ENCODE peak calls at places on chromosome 4, in six cellular contexts. D is lower lobe of right lung; H is ascending aorta; Z is pancreas; G is aorta; Q is CD8-positive, alpha-beta memory T cell. O is an unnamed sample. For H3K27me3, the result is how much of the 10 kb centered on the place peaks cover.

GRCh38 chr4:10299601-10300000 is 157.6 kb downstream of the ZNF518B start:
- DNase-seq in G (no peak), Z (no peak), D (no peak), Q (no peak), H (no peak), O (no peak)

GRCh38 chr4:138243369-138243768 is 1.2 kb upstream of the SLC7A11 start:
- DNase-seq in H (no peak), G (no peak), Q (no peak), Z (no peak), D (no peak), O (no peak)

GRCh38 chr4:90198086-90198847 is 71.1 kb downstream of the CCSER1 start:
- DNase-seq in G (no peak), H (no peak), D (no peak), Z (no peak), Q (no peak), O (no peak)

GRCh38 chr4:14524236-14524635 is 478.0 kb upstream of the CPEB2 start:
- DNase-seq in G (no peak), Z (no peak), H (no peak), Q (no peak), D (no peak), O (no peak)

GRCh38 chr4:142091085-142091513 is 454.7 kb downstream of the IL15 start:
- DNase-seq in H (peak), Q (no peak), G (no peak), Z (no peak), D (no peak), O (no peak)

GRCh38 chr4:7824218-7824617 is 115.4 kb downstream of the AFAP1 start:
- DNase-seq in Z (no peak), H (no peak), Q (no peak), D (no peak), G (no peak), O (no peak)

GRCh38 chr4:51995647-51996046 is 24.5 kb downstream of the LRRC66 start:
- DNase-seq in G (no peak), Q (no peak), Z (no peak), H (no peak), D (no peak), O (no peak)

GRCh38 chr4:162274354-162274753 is 110.6 kb upstream of the FSTL5 start:
- DNase-seq in H (peak), Z (no peak), Q (no peak), D (no peak), G (no peak), O (no peak)

GRCh38 chr4:2858451-2859217 is 15.0 kb downstream of the ADD1 start:
- DNase-seq in H (no peak), G (no peak), Q (no peak), D (no peak), Z (no peak), O (peak)

GRCh38 chr4:144709159-144709558 is 63.2 kb downstream of the HHIP start:
- DNase-seq in H (no peak), G (no peak), Z (no peak), Q (no peak), D (no peak), O (no peak)

GRCh38 chr4:91527056-91527455 is 776.7 kb upstream of the GRID2 start:
- DNase-seq in H (no peak), G (no peak), Q (no peak), Z (no peak), D (no peak), O (no peak)

GRCh38 chr4:186840771-186841301 is 117.2 kb upstream of the FAT1 start:
- DNase-seq in H (peak), D (no peak), G (peak), Q (no peak), Z (no peak), O (no peak)

GRCh38 chr4:121564840-121565375 is 131.9 kb downstream of the ANXA5 start:
- DNase-seq in G (no peak), D (no peak), Q (no peak), Z (no peak), H (no peak), O (no peak)

GRCh38 chr4:92101609-92102231 is 202.0 kb upstream of the GRID2 start:
- DNase-seq in D (no peak), Q (no peak), H (no peak), G (no peak), Z (no peak), O (no peak)

GRCh38 chr4:108205859-108206258 is 37.1 kb upstream of the LEF1 start:
- DNase-seq in Q (no peak), H (no peak), G (no peak), Z (no peak), D (no peak), O (no peak)

GRCh38 chr4:17577660-17578481 is 873 bp downstream of the LAP3 start:
- DNase-seq in D (peak), G (peak), H (peak), Z (peak), Q (peak), O (peak)

GRCh38 chr4:146327859-146328258 is 113.5 kb downstream of the REELD1 start:
- DNase-seq in H (no peak), D (no peak), Q (no peak), Z (peak), G (no peak), O (no peak)

GRCh38 chr4:84870398-84871163 is 95.9 kb downstream of the WDFY3 start:
- DNase-seq in H (no peak), G (no peak), D (no peak), Z (no peak), Q (no peak), O (no peak)

GRCh38 chr4:136355970-136356369 is 1176.3 kb downstream of the PCDH18 start:
- DNase-seq in Q (no peak), H (no peak), D (no peak), Z (no peak), G (no peak), O (no peak)

GRCh38 chr4:38696697-38697096 is 32.7 kb downstream of the KLF3 start:
- DNase-seq in Q (no peak), D (no peak), H (no peak), G (no peak), Z (no peak), O (no peak)

GRCh38 chr4:114649908-114650307 is 51.3 kb downstream of the UGT8 start:
- DNase-seq in Q (no peak), G (no peak), Z (no peak), H (no peak), D (no peak), O (no peak)

GRCh38 chr4:165692082-165692481 is 181.0 kb upstream of the TLL1 start:
- DNase-seq in Z (no peak), H (no peak), D (no peak), Q (no peak), G (no peak), O (no peak)

GRCh38 chr4:35963969-35964515 is 280.3 kb downstream of the ARAP2 start:
- DNase-seq in G (no peak), Q (no peak), D (no peak), H (no peak), Z (no peak), O (no peak)

GRCh38 chr4:185847352-185848078 is 35.5 kb upstream of the SORBS2 start:
- DNase-seq in D (no peak), Z (no peak), Q (no peak), H (no peak), G (no peak), O (peak)

GRCh38 chr4:5887011-5887360 is 5.9 kb downstream of the CRMP1 start:
- DNase-seq in D (no peak), G (no peak), Q (no peak), Z (no peak), H (no peak), O (no peak)

GRCh38 chr4:5888706-5889696 is 3.9 kb downstream of the CRMP1 start:
- DNase-seq in Q (no peak), H (no peak), G (no peak), D (no peak), Z (no peak), O (no peak)

GRCh38 chr4:5888222-5888701 is 4.6 kb downstream of the CRMP1 start:
- DNase-seq in H (no peak), Q (no peak), D (no peak), Z (peak), G (no peak), O (no peak)

GRCh38 chr4:5885733-5886132 is 7.2 kb downstream of the CRMP1 start:
- DNase-seq in D (no peak), Q (no peak), Z (no peak), H (no peak), G (no peak), O (no peak)

DNA sequence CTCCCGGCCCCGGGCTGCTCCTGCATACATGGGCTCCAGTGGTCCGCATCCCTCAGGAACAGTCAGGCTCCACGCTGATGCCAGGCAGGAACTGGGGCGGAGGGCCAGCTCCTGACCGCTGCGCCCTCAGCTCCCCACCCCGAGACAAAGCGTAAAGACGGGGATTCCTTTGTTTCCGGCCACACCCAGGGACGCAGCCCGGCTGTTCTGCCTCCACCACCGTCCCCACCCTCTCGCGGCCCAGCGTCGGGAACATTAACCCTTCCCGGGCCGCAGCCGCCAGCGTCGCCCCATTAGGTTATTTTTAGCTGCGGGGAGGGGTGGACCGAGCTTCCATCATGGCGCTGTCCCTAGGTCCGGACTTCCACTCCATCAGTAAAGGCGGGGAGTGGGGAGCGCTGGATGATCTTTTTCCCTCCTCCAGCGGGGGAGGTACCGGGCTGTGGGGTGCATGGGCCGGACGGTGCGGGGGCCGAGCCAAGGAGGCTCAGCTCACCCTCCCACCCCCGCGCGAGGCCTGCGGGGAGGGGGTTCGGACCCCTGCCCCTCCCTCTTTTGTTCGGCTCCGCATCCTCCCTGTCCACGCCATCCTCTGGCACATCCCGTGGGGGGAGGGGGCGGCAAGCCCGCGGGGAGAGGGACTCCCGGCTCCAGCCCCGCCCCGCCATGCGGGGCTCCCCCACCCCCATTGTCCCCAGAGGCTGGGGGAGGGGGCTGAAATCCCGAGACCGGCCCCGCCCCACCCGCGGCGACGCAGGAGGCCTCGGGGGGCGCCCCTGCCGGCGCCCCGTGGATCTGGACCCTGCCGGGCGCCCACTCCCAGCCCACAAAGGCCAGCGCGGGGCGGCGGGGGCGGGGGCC is 5.3 kb downstream of the CRMP1 start:
- DNase-seq in H (no peak), G (no peak), D (no peak), Q (no peak), Z (peak), O (no peak)
- H3K27me3 ChIP-seq in H (under half), G (under half), D (half or more), Q (under half), Z (under half), O (under half)

DNA sequence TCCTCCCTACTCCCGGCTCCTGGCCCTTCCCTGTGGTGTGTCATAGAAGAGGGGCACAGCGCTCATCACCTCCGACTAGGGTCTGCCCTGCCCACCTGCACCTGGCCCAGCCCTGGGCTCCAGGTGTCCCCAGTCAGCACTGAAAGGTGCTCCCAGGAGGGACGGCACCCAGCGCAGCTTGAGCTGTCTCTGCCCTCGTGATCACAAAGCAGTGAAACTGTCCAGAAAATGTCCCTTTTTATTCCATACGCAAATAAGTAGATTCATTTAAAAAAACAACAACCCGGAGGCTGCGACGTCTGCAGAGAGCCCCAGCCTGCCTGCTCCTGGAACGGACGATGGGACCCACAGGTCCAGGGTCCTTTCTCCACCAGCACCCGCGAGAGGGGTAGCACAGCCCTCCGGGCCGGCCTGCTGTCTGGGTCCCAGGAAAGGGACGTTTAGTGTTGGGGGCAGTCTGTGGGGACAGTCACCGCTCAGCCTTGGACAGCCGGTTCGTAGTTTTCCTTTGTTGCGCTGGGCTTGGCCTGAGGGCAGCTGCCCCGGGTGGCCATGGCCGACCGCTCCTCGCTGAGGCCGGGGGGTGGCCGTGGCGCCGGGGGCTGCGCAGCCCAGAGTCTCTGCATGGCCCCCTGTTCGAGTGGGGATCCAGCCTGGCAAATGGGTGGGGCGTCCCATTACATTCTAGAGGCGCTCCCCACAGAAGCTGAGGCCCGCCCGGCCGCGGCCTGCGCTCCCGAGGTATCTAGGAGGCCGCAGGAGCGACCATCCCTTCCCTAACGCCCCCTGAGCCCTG is 4.6 kb downstream of the HMX1 start:
- DNase-seq in Q (no peak), H (no peak), Z (peak), G (no peak), D (no peak), O (no peak)
- H3K27me3 ChIP-seq in Q (under half), H (under half), Z (under half), G (under half), D (half or more), O (half or more)

GRCh38 chr4:173507471-173508385 is 22.3 kb downstream of the HAND2 start:
- DNase-seq in D (no peak), G (no peak), Q (no peak), Z (no peak), H (no peak), O (no peak)

GRCh38 chr4:173506780-173507211 is 23.2 kb downstream of the HAND2 start:
- DNase-seq in Q (no peak), H (peak), D (no peak), G (peak), Z (no peak), O (no peak)

GRCh38 chr4:173504181-173504503 is 25.9 kb downstream of the HAND2 start:
- DNase-seq in Z (no peak), D (no peak), Q (no peak), G (no peak), H (peak), O (no peak)

GRCh38 chr4:173508386-173509002 is 21.5 kb downstream of the HAND2 start:
- DNase-seq in H (peak), D (no peak), G (no peak), Q (no peak), Z (peak), O (no peak)

DNA sequence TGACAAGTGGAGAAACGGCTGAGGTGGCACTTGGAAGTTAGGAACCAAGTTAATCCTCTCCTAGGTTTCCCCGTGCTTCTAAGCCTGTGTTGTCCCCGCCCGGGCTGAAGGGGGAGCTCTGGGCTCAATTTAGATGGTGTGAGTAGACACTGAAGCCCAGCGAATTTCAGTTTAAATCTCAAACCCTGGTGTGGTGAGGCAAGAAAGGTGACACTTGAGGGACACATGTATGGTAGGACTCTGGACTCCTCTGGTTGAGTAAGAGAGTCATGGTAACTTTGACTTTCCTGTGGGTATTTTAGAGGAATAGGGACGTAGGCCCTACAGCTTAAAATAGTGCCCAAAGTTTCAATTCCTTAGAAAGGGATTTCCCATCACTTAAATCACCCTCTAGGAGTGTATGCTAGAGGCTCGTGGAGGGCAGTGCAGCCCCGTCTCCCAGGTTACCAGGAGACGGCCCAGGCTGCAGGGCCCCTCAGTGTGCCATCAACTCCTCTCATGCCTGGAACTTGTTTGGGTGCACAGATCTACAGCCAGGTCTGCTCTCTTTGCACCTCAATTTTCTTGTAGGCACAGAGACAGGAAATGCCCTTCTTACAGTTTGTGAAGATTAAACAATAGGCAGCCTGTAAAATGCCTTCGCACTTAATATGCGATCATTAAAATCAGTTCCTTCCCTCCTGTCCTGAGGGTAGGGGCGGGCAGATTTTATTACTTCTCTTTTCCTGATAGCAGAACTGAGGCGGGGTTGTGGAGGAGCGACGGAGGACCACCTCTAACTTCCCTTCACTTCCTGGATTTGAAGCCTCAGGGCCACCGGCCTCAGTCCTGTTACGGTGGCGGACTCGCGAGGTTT is 23.9 kb downstream of the HAND2 start:
- DNase-seq in D (no peak), Q (no peak), G (peak), Z (peak), H (peak), O (peak)
- H3K27me3 ChIP-seq in D (half or more), Q (half or more), G (under half), Z (under half), H (under half), O (half or more)

DNA sequence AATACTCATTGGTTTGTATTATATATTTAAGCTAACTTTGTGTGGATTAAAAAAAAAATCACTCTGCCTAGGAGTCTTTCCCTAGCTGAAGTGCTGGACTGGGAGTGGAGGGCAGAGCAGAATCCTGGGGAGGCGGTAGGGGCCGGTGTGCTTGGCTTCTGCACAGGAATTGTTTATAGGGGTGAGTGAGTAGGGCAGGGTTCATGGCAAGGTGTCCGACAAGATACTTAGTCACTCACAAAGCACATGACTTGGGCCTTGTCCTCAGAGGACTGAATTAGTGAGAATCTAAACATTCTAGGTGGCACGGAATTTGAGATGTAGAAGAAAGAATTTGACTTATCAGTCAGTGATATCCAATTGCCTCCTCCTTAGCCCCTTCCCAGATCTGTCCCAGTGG is 32.2 kb downstream of the FNIP2 start:
- DNase-seq in H (no peak), Q (no peak), D (no peak), G (no peak), Z (no peak), O (no peak)
- H3K27me3 ChIP-seq in H (under half), Q (under half), D (under half), G (under half), Z (under half), O (under half)

GRCh38 chr4:4869731-4870483 is 10.4 kb downstream of the MSX1 start:
- DNase-seq in H (no peak), Z (no peak), D (no peak), Q (no peak), G (no peak), O (no peak)
- H3K27me3 ChIP-seq in H (under half), Z (under half), D (half or more), Q (under half), G (under half), O (half or more)

GRCh38 chr4:54225671-54226398 is 3.3 kb upstream of the PDGFRA start:
- DNase-seq in D (no peak), H (no peak), Q (no peak), Z (no peak), G (no peak), O (no peak)
- H3K27me3 ChIP-seq in D (half or more), H (under half), Q (half or more), Z (under half), G (under half), O (under half)

DNA sequence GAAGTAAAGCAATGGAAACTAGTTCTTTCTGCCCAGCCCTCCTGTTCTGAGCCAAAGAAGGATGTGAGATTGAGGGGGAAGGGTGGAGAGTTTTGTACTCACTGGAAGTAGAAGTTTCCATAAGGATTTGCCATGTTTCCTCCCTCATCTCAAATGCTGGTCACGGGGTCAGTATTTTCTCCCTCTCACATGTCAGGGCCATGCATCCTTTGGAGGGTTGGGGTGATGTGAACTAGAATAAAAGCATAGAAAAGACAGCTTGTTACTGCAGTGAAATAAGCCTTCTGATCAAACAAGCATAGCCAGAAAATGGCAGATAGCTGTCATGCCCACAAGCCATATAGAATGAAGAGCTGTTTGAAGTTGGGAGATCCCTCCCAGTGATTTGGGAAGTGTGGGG is 79.7 kb downstream of the KIT start:
- DNase-seq in G (no peak), D (no peak), H (no peak), Q (no peak), Z (no peak), O (no peak)
- H3K27me3 ChIP-seq in G (under half), D (under half), H (under half), Q (under half), Z (under half), O (under half)

GRCh38 chr4:4857001-4857808 is 2.3 kb upstream of the MSX1 start:
- DNase-seq in Q (no peak), D (no peak), G (no peak), Z (no peak), H (no peak), O (no peak)
- H3K27me3 ChIP-seq in Q (half or more), D (half or more), G (under half), Z (under half), H (under half), O (under half)

DNA sequence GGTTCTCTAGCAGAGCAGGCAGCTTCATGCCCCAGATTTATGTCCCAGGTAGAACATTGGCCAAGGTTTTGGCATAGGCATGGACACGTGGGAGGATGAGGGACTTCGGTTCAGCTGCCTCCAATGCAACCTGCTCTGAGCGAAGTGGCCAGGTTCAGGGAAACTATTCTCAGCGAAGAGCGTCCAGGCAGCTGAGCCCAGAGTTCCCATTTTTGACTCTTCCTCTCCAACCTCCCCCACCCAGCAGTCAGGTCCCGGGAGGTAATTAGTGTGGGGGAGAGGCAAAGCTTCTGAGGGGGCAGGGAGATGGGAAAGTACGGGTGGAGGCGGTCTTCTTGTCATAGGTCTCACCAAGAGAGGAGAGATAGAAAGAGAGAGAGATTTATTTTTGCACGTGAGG is 1.0 kb downstream of the GABRA4 start:
- DNase-seq in D (no peak), Z (no peak), G (no peak), Q (no peak), H (no peak), O (no peak)
- H3K27me3 ChIP-seq in D (under half), Z (under half), G (under half), Q (under half), H (under half), O (under half)

O was measured in small intestine.